ENCODE peak calls at places on chromosomes 7 and 10, in eight cellular contexts. E, W, D, N, I, V, L and Z are unnamed samples.

GRCh38 chr10:4804505-4804904 is 21.5 kb upstream of the AKR1E2 start:
- DNase-seq in E (no peak), W (no peak), D (no peak), N (no peak), I (no peak), V (peak), L (no peak), Z (no peak)

GRCh38 chr7:105269397-105269796 is 119.3 kb downstream of the SRPK2 start:
- DNase-seq in E (no peak), W (no peak), D (no peak), N (no peak), I (no peak), V (no peak), L (no peak), Z (no peak)

GRCh38 chr7:23357190-23358093 is 58.3 kb downstream of the MALSU1 start:
- DNase-seq in E (no peak), W (no peak), D (no peak), N (no peak), I (no peak), V (peak), L (no peak), Z (peak)

GRCh38 chr10:84329094-84329611 is 764 bp downstream of the CCSER2 start:
- DNase-seq in E (peak), W (no peak), D (peak), N (peak), I (no peak), V (peak), L (no peak), Z (no peak)

GRCh38 chr7:148738737-148739535 is 40.2 kb downstream of the CUL1 start:
- DNase-seq in E (peak), W (no peak), D (no peak), N (no peak), I (no peak), V (peak), L (no peak), Z (no peak)

GRCh38 chr10:20598590-20598989 is 298.5 kb downstream of the NEBL start:
- DNase-seq in E (peak), W (peak), D (peak), N (no peak), I (no peak), V (peak), L (no peak), Z (peak)

GRCh38 chr10:112986791-112987190 is 36.7 kb downstream of the TCF7L2 start:
- DNase-seq in E (peak), W (no peak), D (no peak), N (no peak), I (no peak), V (no peak), L (no peak), Z (no peak)

GRCh38 chr7:121078701-121079227 is 90.3 kb downstream of the CPED1 start:
- DNase-seq in E (no peak), W (no peak), D (no peak), N (no peak), I (no peak), V (no peak), L (no peak), Z (no peak)

GRCh38 chr7:29866490-29866930 is 60.2 kb downstream of the WIPF3 start:
- DNase-seq in E (peak), W (no peak), D (peak), N (no peak), I (no peak), V (peak), L (no peak), Z (no peak)

GRCh38 chr10:18334116-18334867 is 194.1 kb downstream of the CACNB2 start:
- DNase-seq in E (no peak), W (no peak), D (no peak), N (no peak), I (no peak), V (peak), L (no peak), Z (no peak)

GRCh38 chr7:129896568-129897382 is 56.0 kb downstream of the UBE2H start:
- DNase-seq in E (no peak), W (no peak), D (no peak), N (no peak), I (no peak), V (peak), L (no peak), Z (peak)

GRCh38 chr10:74825371-74826141 is 844 bp upstream of the KAT6B start:
- DNase-seq in E (no peak), W (no peak), D (peak), N (peak), I (peak), V (no peak), L (peak), Z (no peak)

GRCh38 chr7:55589905-55590304 is 17.6 kb upstream of the VOPP1 start:
- DNase-seq in E (no peak), W (no peak), D (no peak), N (no peak), I (no peak), V (no peak), L (no peak), Z (no peak)

GRCh38 chr10:61974611-61975010 is 73.1 kb downstream of the ARID5B start:
- DNase-seq in E (peak), W (peak), D (peak), N (no peak), I (no peak), V (peak), L (no peak), Z (peak)

GRCh38 chr10:69515699-69516547 is 57.3 kb downstream of the NEUROG3 start:
- DNase-seq in E (peak), W (peak), D (peak), N (peak), I (peak), V (peak), L (no peak), Z (peak)

GRCh38 chr7:137932881-137933269 is 69.0 kb downstream of the CREB3L2 start:
- DNase-seq in E (no peak), W (no peak), D (no peak), N (no peak), I (no peak), V (peak), L (no peak), Z (no peak)

GRCh38 chr7:93851536-93851935 is 39.0 kb downstream of the TFPI2 start:
- DNase-seq in E (no peak), W (no peak), D (no peak), N (no peak), I (no peak), V (peak), L (no peak), Z (no peak)

GRCh38 chr7:8082762-8083161 is 114.2 kb downstream of the GLCCI1 start:
- DNase-seq in E (no peak), W (no peak), D (no peak), N (no peak), I (no peak), V (no peak), L (no peak), Z (no peak)

GRCh38 chr10:128219295-128219694 is 93.1 kb upstream of the MKI67 start:
- DNase-seq in E (no peak), W (no peak), D (no peak), N (no peak), I (no peak), V (no peak), L (no peak), Z (no peak)

GRCh38 chr7:158533386-158534133 is 54.1 kb downstream of the PTPRN2 start:
- DNase-seq in E (no peak), W (no peak), D (no peak), N (no peak), I (no peak), V (no peak), L (no peak), Z (no peak)

GRCh38 chr7:50954716-50955115 is 172.0 kb upstream of the GRB10 start:
- DNase-seq in E (no peak), W (no peak), D (no peak), N (no peak), I (no peak), V (no peak), L (no peak), Z (no peak)

GRCh38 chr10:8138471-8138870 is 84.0 kb downstream of the GATA3 start:
- DNase-seq in E (no peak), W (no peak), D (no peak), N (no peak), I (no peak), V (peak), L (no peak), Z (peak)

GRCh38 chr7:55567495-55568070 is 4.7 kb downstream of the VOPP1 start:
- DNase-seq in E (no peak), W (no peak), D (no peak), N (no peak), I (no peak), V (no peak), L (no peak), Z (no peak)

GRCh38 chr7:47757946-47758371 is 176.0 kb upstream of the TNS3 start:
- DNase-seq in E (peak), W (peak), D (peak), N (no peak), I (no peak), V (peak), L (peak), Z (peak)

GRCh38 chr7:127208860-127209259 is 43.9 kb downstream of the GRM8 start:
- DNase-seq in E (no peak), W (no peak), D (no peak), N (no peak), I (no peak), V (no peak), L (no peak), Z (no peak)

GRCh38 chr10:76086571-76087260 is 655.3 kb downstream of the LRMDA start:
- DNase-seq in E (peak), W (peak), D (no peak), N (no peak), I (no peak), V (peak), L (no peak), Z (peak)

GRCh38 chr7:50466815-50467569 is 16.8 kb upstream of the FIGNL1 start:
- DNase-seq in E (no peak), W (no peak), D (no peak), N (no peak), I (no peak), V (no peak), L (no peak), Z (no peak)

GRCh38 chr10:80137031-80137712 is 4.6 kb downstream of the PLAC9 start:
- DNase-seq in E (no peak), W (peak), D (peak), N (no peak), I (no peak), V (peak), L (no peak), Z (no peak)

GRCh38 chr10:74039561-74040145 is 41.7 kb downstream of the VCL start:
- DNase-seq in E (no peak), W (no peak), D (no peak), N (no peak), I (no peak), V (peak), L (no peak), Z (no peak)

GRCh38 chr7:77933394-77933793 is 134.8 kb downstream of the PHTF2 start:
- DNase-seq in E (peak), W (no peak), D (no peak), N (no peak), I (no peak), V (peak), L (no peak), Z (peak)

GRCh38 chr7:37494940-37495339 is 46.3 kb upstream of the ELMO1 start:
- DNase-seq in E (no peak), W (no peak), D (no peak), N (no peak), I (peak), V (no peak), L (no peak), Z (no peak)

GRCh38 chr7:24757799-24758275 is 573 bp upstream of the GSDME start:
- DNase-seq in E (peak), W (no peak), D (no peak), N (no peak), I (no peak), V (peak), L (no peak), Z (peak)

GRCh38 chr10:61452655-61453641 is at the start of gene TMEM26:
- DNase-seq in E (no peak), W (no peak), D (peak), N (peak), I (no peak), V (peak), L (no peak), Z (no peak)

GRCh38 chr7:55521543-55522267 is 50.6 kb downstream of the VOPP1 start:
- DNase-seq in E (no peak), W (no peak), D (no peak), N (no peak), I (no peak), V (peak), L (no peak), Z (peak)

GRCh38 chr10:121741246-121741645 is 143.0 kb upstream of the FGFR2 start:
- DNase-seq in E (peak), W (no peak), D (no peak), N (no peak), I (no peak), V (peak), L (no peak), Z (no peak)

GRCh38 chr10:102435529-102436233 is 3.3 kb upstream of the CUEDC2 start:
- DNase-seq in E (no peak), W (no peak), D (no peak), N (peak), I (no peak), V (no peak), L (no peak), Z (no peak)

DNA sequence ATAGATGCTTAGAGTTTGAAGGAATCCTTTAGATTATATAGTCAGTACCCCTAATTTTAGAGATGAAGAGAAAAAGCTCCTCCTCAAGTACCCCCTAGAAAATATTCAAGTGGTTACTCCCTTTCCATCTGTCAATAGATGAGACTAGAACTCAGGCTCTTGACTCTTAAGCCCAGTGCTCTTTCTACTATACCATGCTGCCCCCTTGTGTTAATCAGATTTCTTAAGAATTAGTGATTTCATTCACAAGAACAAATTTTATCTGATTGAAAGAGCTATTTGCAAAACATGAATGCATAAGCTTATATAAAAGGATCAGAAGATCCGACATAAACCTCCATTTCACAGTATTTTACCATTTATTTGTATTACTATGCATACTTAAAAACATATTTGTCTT is 179.3 kb downstream of the TFEC start:
- DNase-seq in E (peak), W (peak), D (no peak), N (no peak), I (no peak), V (peak), L (no peak), Z (no peak)
- H3K27ac ChIP-seq in E (no peak), W (no peak), D (no peak), N (no peak), I (no peak), V (no peak), L (no peak), Z (no peak)

GRCh38 chr10:126476256-126476655 is 88.0 kb upstream of the ADAM12 start:
- DNase-seq in E (peak), W (no peak), D (no peak), N (no peak), I (no peak), V (no peak), L (no peak), Z (no peak)
- TF ChIP-seq CTCF in E (no peak), W (no peak), D (no peak), N (no peak), I (no peak), V (no peak), L (no peak), Z (no peak)

GRCh38 chr10:68121020-68121743 is 11.9 kb downstream of the MYPN start:
- DNase-seq in E (no peak), W (no peak), D (no peak), N (no peak), I (no peak), V (no peak), L (no peak), Z (no peak)
- H3K27ac ChIP-seq in E (no peak), W (no peak), D (no peak), N (no peak), I (no peak), V (no peak), L (no peak), Z (no peak)

GRCh38 chr7:13309535-13309934 is 622.1 kb downstream of the ARL4A start:
- DNase-seq in E (no peak), W (no peak), D (no peak), N (no peak), I (no peak), V (no peak), L (no peak), Z (no peak)
- TF ChIP-seq CTCF in E (no peak), W (peak), D (no peak), N (no peak), I (no peak), V (peak), L (no peak), Z (peak)

GRCh38 chr10:110074298-110074697 is 66.5 kb downstream of the ADD3 start:
- DNase-seq in E (peak), W (no peak), D (no peak), N (no peak), I (no peak), V (no peak), L (no peak), Z (no peak)

GRCh38 chr10:110065269-110065668 is 57.5 kb downstream of the ADD3 start:
- DNase-seq in E (no peak), W (no peak), D (no peak), N (no peak), I (no peak), V (no peak), L (no peak), Z (no peak)

GRCh38 chr10:110068780-110069179 is 61.0 kb downstream of the ADD3 start:
- DNase-seq in E (no peak), W (no peak), D (no peak), N (no peak), I (no peak), V (no peak), L (no peak), Z (no peak)

GRCh38 chr10:110067960-110068770 is 60.4 kb downstream of the ADD3 start:
- DNase-seq in E (no peak), W (no peak), D (no peak), N (peak), I (peak), V (no peak), L (no peak), Z (no peak)

GRCh38 chr10:110069502-110069982 is 61.8 kb downstream of the ADD3 start:
- DNase-seq in E (no peak), W (no peak), D (no peak), N (no peak), I (no peak), V (no peak), L (no peak), Z (no peak)
- H3K27ac ChIP-seq in E (no peak), W (no peak), D (peak), N (peak), I (peak), V (no peak), L (peak), Z (no peak)

GRCh38 chr10:13271552-13272163 is 28.2 kb downstream of the PHYH start:
- DNase-seq in E (peak), W (no peak), D (peak), N (peak), I (no peak), V (peak), L (peak), Z (no peak)
- TF ChIP-seq CTCF in E (peak), W (peak), D (peak), N (peak), I (no peak), V (peak), L (peak), Z (no peak)